ENCODE peak calls at places on chromosome 21, in ten cellular contexts. M, U, T, A, P, X, B, E, K and D are unnamed samples.

GRCh38 chr21:14013056-14013603 is 197.6 kb downstream of the LIPI start:
- DNase-seq in M (no peak), U (no peak), T (no peak), A (no peak), P (no peak), X (no peak), B (no peak), E (no peak), K (no peak), D (no peak)

GRCh38 chr21:41196990-41197389 is 29.0 kb downstream of the BACE2 start:
- DNase-seq in M (no peak), U (no peak), T (peak), A (no peak), P (peak), X (no peak), B (no peak), E (no peak), K (no peak), D (no peak)

GRCh38 chr21:46546799-46547198 is 58.1 kb downstream of the S100B start:
- DNase-seq in M (no peak), U (no peak), T (no peak), A (no peak), P (no peak), X (no peak), B (no peak), E (no peak), K (no peak), D (no peak)

GRCh38 chr21:32347887-32348450 is 44.8 kb downstream of the URB1 start:
- DNase-seq in M (no peak), U (no peak), T (no peak), A (no peak), P (no peak), X (no peak), B (no peak), E (no peak), K (peak), D (no peak)

GRCh38 chr21:23531444-23531843 is 2075.8 kb downstream of the MRPL39 start:
- DNase-seq in M (no peak), U (no peak), T (no peak), A (no peak), P (no peak), X (no peak), B (no peak), E (no peak), K (no peak), D (no peak)

GRCh38 chr21:46120301-46121285 is 22.7 kb downstream of the COL6A2 start:
- DNase-seq in M (no peak), U (no peak), T (no peak), A (no peak), P (no peak), X (peak), B (peak), E (no peak), K (no peak), D (no peak)

GRCh38 chr21:26982767-26983166 is 15.9 kb upstream of the ADAMTS5 start:
- DNase-seq in M (no peak), U (no peak), T (peak), A (no peak), P (no peak), X (no peak), B (no peak), E (no peak), K (no peak), D (no peak)

GRCh38 chr21:34020934-34021553 is 52.3 kb upstream of the MRPS6 start:
- DNase-seq in M (no peak), U (no peak), T (no peak), A (no peak), P (no peak), X (no peak), B (no peak), E (no peak), K (no peak), D (no peak)

GRCh38 chr21:39332175-39332574 is 16.7 kb downstream of the HMGN1 start:
- DNase-seq in M (no peak), U (no peak), T (no peak), A (no peak), P (no peak), X (no peak), B (no peak), E (no peak), K (no peak), D (no peak)

GRCh38 chr21:30436986-30437385 is 3.1 kb upstream of the KRTAP15-1 start:
- DNase-seq in M (no peak), U (no peak), T (no peak), A (no peak), P (no peak), X (no peak), B (no peak), E (no peak), K (no peak), D (no peak)

GRCh38 chr21:31921079-31921478 is 48.3 kb downstream of the HUNK start:
- DNase-seq in M (no peak), U (no peak), T (no peak), A (no peak), P (no peak), X (no peak), B (no peak), E (no peak), K (no peak), D (no peak)

GRCh38 chr21:44455524-44456206 is 355 bp downstream of the LRRC3 start:
- DNase-seq in M (no peak), U (no peak), T (peak), A (no peak), P (peak), X (peak), B (peak), E (no peak), K (peak), D (no peak)
- TF ChIP-seq CTCF in M (no peak), U (no peak), T (peak), A (no peak), P (peak), X (peak), B (peak), E (no peak), K (no peak), D (peak)

GRCh38 chr21:29318354-29318753 is 19.6 kb downstream of the BACH1 start:
- DNase-seq in M (no peak), U (no peak), T (peak), A (no peak), P (no peak), X (no peak), B (no peak), E (no peak), K (no peak), D (no peak)
- H3K4me3 ChIP-seq in M (no peak), U (no peak), T (no peak), A (no peak), P (no peak), X (no peak), B (no peak), E (no peak), K (no peak), D (no peak)

DNA sequence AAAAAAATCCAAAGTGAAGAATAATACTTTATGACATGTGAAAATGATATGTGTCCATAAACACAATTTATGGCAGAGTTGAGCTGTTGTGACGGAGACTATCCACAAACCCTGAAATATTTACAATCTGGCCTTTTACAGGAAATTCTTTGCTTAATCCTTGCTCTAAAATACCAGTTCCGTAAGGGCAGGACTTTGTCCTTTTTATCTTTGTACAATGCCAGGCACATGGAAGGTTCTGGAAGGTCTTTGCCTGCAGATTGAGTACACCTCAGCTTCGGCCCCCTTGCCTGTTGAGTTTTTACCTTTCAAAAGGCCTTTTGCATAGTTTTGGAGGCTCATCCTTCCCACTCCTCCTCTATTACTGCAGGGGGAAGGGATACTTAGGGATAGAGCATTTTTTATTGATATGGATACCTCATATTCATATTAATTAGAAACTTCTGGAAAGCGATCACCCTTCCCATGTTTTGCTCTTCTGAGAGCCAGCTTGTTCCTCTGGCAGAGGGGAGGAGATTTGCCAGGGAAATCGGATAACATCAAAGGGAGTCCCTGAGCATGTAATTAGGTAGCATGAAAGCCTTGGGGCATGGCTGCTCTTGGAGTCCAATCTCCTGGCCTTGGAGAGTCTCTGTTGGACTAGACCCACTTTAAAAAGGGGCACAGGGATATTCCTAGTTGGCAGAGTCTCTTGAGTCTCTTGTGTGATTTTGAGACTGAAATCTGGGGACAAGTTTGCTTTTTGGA is 217.1 kb downstream of the KCNJ6 start:
- DNase-seq in M (no peak), U (no peak), T (no peak), A (no peak), P (no peak), X (no peak), B (no peak), E (no peak), K (no peak), D (no peak)
- TF ChIP-seq CTCF in M (no peak), U (no peak), T (no peak), A (no peak), P (no peak), X (no peak), B (no peak), E (no peak), K (no peak), D (no peak)

DNA sequence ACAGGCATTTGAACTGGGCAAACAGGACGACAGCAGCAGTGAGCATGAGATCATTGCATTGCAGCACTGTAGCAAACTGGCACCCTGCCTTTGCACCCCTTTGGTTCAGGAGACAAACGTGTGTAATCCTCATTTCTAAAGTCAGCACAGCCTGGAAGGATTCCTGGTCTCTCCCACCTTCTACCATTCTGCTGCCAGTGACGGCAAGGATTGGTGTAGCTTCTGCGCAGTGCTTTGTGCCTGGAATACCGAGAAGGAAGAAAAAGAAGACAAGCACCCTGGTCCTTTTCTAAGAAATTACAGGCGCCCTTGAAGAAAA is 805.3 kb downstream of the USP25 start:
- DNase-seq in M (peak), U (peak), T (peak), A (no peak), P (peak), X (peak), B (peak), E (no peak), K (no peak), D (peak)
- H3K4me3 ChIP-seq in M (peak), U (peak), T (no peak), A (no peak), P (peak), X (peak), B (peak), E (peak), K (no peak), D (no peak)

GRCh38 chr21:29024474-29025327 is at the start of gene USP16:
- DNase-seq in M (peak), U (peak), T (peak), A (peak), P (peak), X (peak), B (peak), E (peak), K (peak), D (peak)
- TF ChIP-seq CTCF in M (no peak), U (peak), T (no peak), A (no peak), P (no peak), X (no peak), B (peak), E (peak), K (peak), D (no peak)